ENCODE peak calls at places on chromosomes 3 and 15, in eight cellular contexts. Z is Calu3; H is T-helper 1 cell; X is hypothalamus; Y is endothelial cell; N is HTR-8/SVneo; O is putamen; L is effector memory CD8-positive, alpha-beta T cell. E is an unnamed sample.

GRCh38 chr3:135981701-135982403 is 16.3 kb downstream of the PPP2R3A start:
- DNase-seq in Y (no peak), X (no peak), N (no peak), Z (no peak), H (no peak), L (no peak), O (no peak), E (no peak)

GRCh38 chr15:91335702-91336101 is 235.6 kb downstream of the SV2B start:
- DNase-seq in N (no peak), Z (no peak), Y (no peak), O (no peak), X (no peak), H (no peak), L (no peak), E (no peak)

GRCh38 chr3:141414141-141414689 is 45.9 kb downstream of the ZBTB38 start:
- DNase-seq in Z (no peak), N (no peak), H (no peak), L (no peak), Y (no peak), X (no peak), O (no peak), E (no peak)

GRCh38 chr15:39851505-39852082 is 68.5 kb downstream of the GPR176 start:
- DNase-seq in Y (no peak), H (no peak), X (no peak), O (no peak), L (no peak), N (no peak), Z (no peak), E (peak; percentile 3)

GRCh38 chr15:90697180-90697579 is 20.0 kb upstream of the BLM start:
- DNase-seq in X (no peak), H (no peak), Z (no peak), Y (no peak), N (no peak), O (no peak), L (no peak), E (no peak)

GRCh38 chr3:186281172-186281571 is 80.9 kb downstream of the DGKG start:
- DNase-seq in L (no peak), Y (no peak), O (no peak), Z (no peak), H (no peak), X (no peak), N (no peak), E (no peak)

GRCh38 chr3:180804871-180805430 is 107.5 kb upstream of the FXR1 start:
- DNase-seq in H (no peak), L (no peak), N (no peak), O (peak; percentile 55), Y (peak; percentile 50), Z (no peak), X (no peak), E (peak; percentile 29)

GRCh38 chr3:140736863-140737460 is 59.1 kb downstream of the TRIM42 start:
- DNase-seq in H (no peak), L (no peak), Z (peak; percentile 73), Y (peak; percentile 64), X (no peak), O (no peak), N (peak; percentile 30), E (peak; percentile 18)

GRCh38 chr3:113079532-113079931 is 88.7 kb downstream of the GTPBP8 start:
- DNase-seq in H (no peak), X (no peak), N (no peak), O (no peak), L (no peak), Y (no peak), Z (no peak), E (no peak)

GRCh38 chr3:62870321-62870720 is 4.9 kb downstream of the CADPS start:
- DNase-seq in O (no peak), N (no peak), Y (no peak), Z (no peak), H (no peak), L (no peak), X (no peak), E (no peak)

GRCh38 chr3:16090711-16091110 is 83.8 kb upstream of the GALNT15 start:
- DNase-seq in L (no peak), Z (no peak), Y (no peak), H (no peak), O (no peak), N (no peak), X (no peak), E (no peak)

GRCh38 chr15:25864966-25865365 is 1.8 kb upstream of the ATP10A start:
- DNase-seq in H (no peak), Z (no peak), N (no peak), L (no peak), O (no peak), X (no peak), Y (no peak), E (no peak)

GRCh38 chr15:65094294-65094995 is 17.9 kb downstream of the KBTBD13 start:
- DNase-seq in O (no peak), N (no peak), Z (no peak), H (no peak), L (no peak), X (peak; percentile 30), Y (no peak), E (no peak)

GRCh38 chr15:22224241-22224671 is 143.9 kb downstream of the OR4M2 start:
- DNase-seq in Z (no peak), O (peak; percentile 53), X (no peak), H (no peak), L (no peak), Y (no peak), N (no peak), E (no peak)

GRCh38 chr15:90547545-90547944 is 17.8 kb downstream of the CRTC3 start:
- DNase-seq in X (no peak), H (no peak), Y (no peak), L (no peak), Z (no peak), N (no peak), O (no peak), E (no peak)